ENCODE peak calls at places on chromosomes 7 and 10, in five cellular contexts. Q is GM12892, T is GM12878, A is HepG2, Y is SK-N-SH. U is an unnamed sample.

GRCh38 chr10:77247076-77247561 is 390.5 kb downstream of the KCNMA1 start:
- DNase-seq in A (peak), T (no peak), Q (no peak), Y (no peak), U (no peak)

GRCh38 chr7:43112941-43113621 is 634 bp downstream of the HECW1 start:
- DNase-seq in T (no peak), A (no peak), Q (peak), Y (peak), U (peak)

GRCh38 chr7:64875258-64875657 is 27.8 kb upstream of the ZNF273 start:
- DNase-seq in A (no peak), T (no peak), Y (no peak), Q (no peak), U (no peak)

GRCh38 chr10:20303453-20304152 is 487.4 kb downstream of the PLXDC2 start:
- DNase-seq in A (peak), T (no peak), Y (no peak), Q (no peak), U (no peak)

GRCh38 chr7:44239361-44239760 is 38.6 kb downstream of the YKT6 start:
- DNase-seq in Y (no peak), T (no peak), Q (no peak), A (no peak), U (no peak)

GRCh38 chr10:132927824-132928223 is 14.5 kb downstream of the CFAP46 start:
- DNase-seq in Y (no peak), Q (no peak), T (no peak), A (no peak), U (no peak)

GRCh38 chr7:68266004-68266579 is 1269.5 kb downstream of the TYW1 start:
- DNase-seq in T (no peak), Y (no peak), A (no peak), Q (no peak), U (no peak)

GRCh38 chr7:124032369-124033092 is at the start of gene TMEM229A:
- DNase-seq in T (no peak), A (no peak), Q (peak), Y (peak), U (peak)

GRCh38 chr10:75449320-75450061 is 18.1 kb downstream of the LRMDA start:
- DNase-seq in Y (no peak), A (no peak), T (no peak), Q (no peak), U (no peak)

GRCh38 chr7:39686261-39686924 is 63.0 kb downstream of the RALA start:
- DNase-seq in Q (no peak), Y (no peak), A (no peak), T (peak), U (no peak)

GRCh38 chr7:22210355-22210754 is 146.6 kb downstream of the RAPGEF5 start:
- DNase-seq in Q (no peak), Y (no peak), A (no peak), T (no peak), U (no peak)

GRCh38 chr7:48004023-48004422 is 24.6 kb upstream of the HUS1 start:
- DNase-seq in Y (no peak), T (no peak), Q (no peak), A (no peak), U (no peak)

GRCh38 chr10:98444314-98445006 is 2.3 kb downstream of the HPS1 start:
- DNase-seq in T (no peak), Q (no peak), Y (no peak), A (no peak), U (no peak)

GRCh38 chr7:152366662-152367061 is 69.1 kb downstream of the KMT2C start:
- DNase-seq in A (no peak), Y (no peak), T (no peak), Q (no peak), U (no peak)

GRCh38 chr7:91164531-91164930 is 99.7 kb upstream of the FZD1 start:
- DNase-seq in Q (no peak), A (no peak), T (no peak), Y (no peak), U (no peak)

GRCh38 chr10:132957981-132958885 is 15.9 kb upstream of the CFAP46 start:
- DNase-seq in Q (no peak), Y (no peak), A (no peak), T (no peak), U (no peak)

GRCh38 chr7:98085674-98086073 is 21.0 kb upstream of the LMTK2 start:
- DNase-seq in A (no peak), T (no peak), Y (no peak), Q (no peak), U (no peak)

GRCh38 chr7:96084880-96085551 is 236.9 kb downstream of the SLC25A13 start:
- DNase-seq in T (no peak), Q (no peak), Y (no peak), A (no peak), U (no peak)

GRCh38 chr7:30740417-30741181 is 11.3 kb upstream of the INMT start:
- DNase-seq in T (no peak), Q (peak), A (peak), Y (peak), U (peak)

GRCh38 chr10:30553018-30553624 is 76.4 kb downstream of the LYZL2 start:
- DNase-seq in Y (no peak), T (no peak), A (no peak), Q (no peak), U (no peak)

GRCh38 chr10:24462340-24462739 is 253.4 kb downstream of the KIAA1217 start:
- DNase-seq in A (no peak), Q (no peak), T (no peak), Y (no peak), U (no peak)

GRCh38 chr7:2623698-2624014 is 8.1 kb upstream of the TTYH3 start:
- DNase-seq in A (no peak), Q (no peak), T (no peak), Y (no peak), U (no peak)

GRCh38 chr10:120260446-120260845 is 196.6 kb upstream of the PLPP4 start:
- DNase-seq in A (no peak), Q (no peak), T (no peak), Y (no peak), U (no peak)

GRCh38 chr7:114793155-114793849 is 128.6 kb upstream of the MDFIC start:
- DNase-seq in Y (no peak), Q (no peak), T (no peak), A (no peak), U (no peak)

GRCh38 chr10:63702107-63702506 is 180.9 kb downstream of the REEP3 start:
- DNase-seq in Y (no peak), A (no peak), Q (no peak), T (no peak), U (no peak)

GRCh38 chr10:89814278-89814677 is 112.9 kb downstream of the KIF20B start:
- DNase-seq in Y (no peak), Q (no peak), T (no peak), A (peak), U (no peak)

GRCh38 chr10:6148908-6149307 is 53.8 kb upstream of the PFKFB3 start:
- DNase-seq in Q (no peak), Y (no peak), T (no peak), A (no peak), U (no peak)

GRCh38 chr10:6145979-6146432 is 56.7 kb upstream of the PFKFB3 start:
- DNase-seq in Y (no peak), A (no peak), T (no peak), Q (no peak), U (no peak)

GRCh38 chr10:6148251-6148691 is 54.5 kb upstream of the PFKFB3 start:
- DNase-seq in Q (no peak), T (no peak), A (no peak), Y (no peak), U (no peak)

GRCh38 chr10:6145414-6145978 is 56.7 kb downstream of the RBM17 start:
- DNase-seq in Y (peak), Q (no peak), A (no peak), T (no peak), U (no peak)

GRCh38 chr10:6146921-6147320 is 55.8 kb upstream of the PFKFB3 start:
- DNase-seq in Q (no peak), A (peak), Y (no peak), T (no peak), U (no peak)
- TF ChIP-seq TAF1 in Q (no peak), A (no peak), Y (no peak), T (no peak), U (no peak)

GRCh38 chr10:73907841-73908517 is 3.0 kb upstream of the PLAU start:
- DNase-seq in Q (no peak), Y (no peak), A (no peak), T (no peak), U (no peak)
- TF ChIP-seq POLR2AphosphoS5 in Q (no peak), Y (no peak), A (no peak), T (no peak), U (no peak)

GRCh38 chr7:36062159-36062815 is 90.8 kb upstream of the EEPD1 start:
- DNase-seq in Q (no peak), A (no peak), T (no peak), Y (no peak), U (no peak)
- TF ChIP-seq TAF1 in Q (no peak), A (no peak), T (no peak), Y (no peak), U (no peak)

GRCh38 chr7:27164381-27165088 is 802 bp downstream of the HOXA9 start:
- DNase-seq in A (no peak), Q (no peak), Y (no peak), T (no peak), U (no peak)
- TF ChIP-seq POLR2AphosphoS5 in A (no peak), Q (no peak), Y (no peak), T (no peak), U (no peak)

U was measured in GM12891.